ENCODE peak calls at places on chromosomes 6 and 20, in six cellular contexts. V is IMR-90, N is H1, U is mesenchymal stem cell, D is neuronal stem cell, H is H9. B is an unnamed sample.

GRCh38 chr6:105036371-105036770 is 79.5 kb downstream of the LIN28B start:
- DNase-seq in U (no peak), H (no peak), N (no peak), D (peak), V (no peak), B (no peak)

GRCh38 chr20:36932476-36933426 is 18.8 kb downstream of the SAMHD1 start:
- DNase-seq in V (peak), U (peak), H (no peak), N (no peak), D (no peak), B (no peak)

GRCh38 chr6:158584236-158584651 is 24.4 kb downstream of the TMEM181 start:
- DNase-seq in D (no peak), U (no peak), V (no peak), H (no peak), N (no peak), B (no peak)

GRCh38 chr6:152295346-152295745 is 341.8 kb downstream of the SYNE1 start:
- DNase-seq in H (no peak), N (no peak), D (no peak), V (peak), U (peak), B (no peak)

GRCh38 chr6:43939281-43940070 is 169.5 kb downstream of the VEGFA start:
- DNase-seq in N (no peak), H (peak), D (no peak), U (no peak), V (no peak), B (no peak)

GRCh38 chr20:62516345-62516744 is 40.5 kb upstream of the GATA5 start:
- DNase-seq in U (no peak), H (peak), V (no peak), N (no peak), D (no peak), B (peak)

GRCh38 chr6:1227935-1228753 is 83.8 kb upstream of the FOXQ1 start:
- DNase-seq in H (no peak), V (no peak), U (no peak), N (no peak), D (no peak), B (peak)

GRCh38 chr6:39300739-39301138 is 13.5 kb downstream of the KCNK17 start:
- DNase-seq in N (no peak), U (no peak), D (no peak), H (no peak), V (no peak), B (no peak)

GRCh38 chr20:61883867-61884393 is 181.8 kb downstream of the TAF4 start:
- DNase-seq in N (no peak), U (no peak), V (no peak), H (no peak), D (no peak), B (no peak)

GRCh38 chr6:131660195-131660594 is 23.1 kb downstream of the ENPP3 start:
- DNase-seq in H (no peak), N (no peak), D (no peak), U (peak), V (peak), B (peak)

GRCh38 chr6:139161169-139161568 is 26.3 kb downstream of the HECA start:
- DNase-seq in V (peak), H (no peak), D (no peak), U (peak), N (no peak), B (no peak)

GRCh38 chr20:51156041-51156795 is 133.3 kb upstream of the KCNG1 start:
- DNase-seq in H (no peak), N (no peak), U (peak), D (no peak), V (peak), B (no peak)

GRCh38 chr6:28206527-28207243 is 18.4 kb upstream of the ZSCAN9 start:
- DNase-seq in H (peak), U (no peak), N (no peak), V (peak), D (peak), B (no peak)

GRCh38 chr6:22147983-22148797 is 148.6 kb downstream of the PRL start:
- DNase-seq in N (no peak), U (peak), V (peak), D (no peak), H (no peak), B (no peak)

GRCh38 chr20:20375862-20376261 is 8.0 kb downstream of the INSM1 start:
- DNase-seq in V (no peak), U (no peak), D (no peak), N (no peak), H (no peak), B (peak)

GRCh38 chr6:129957941-129958898 is 60.2 kb upstream of the L3MBTL3 start:
- DNase-seq in U (no peak), N (no peak), H (no peak), V (no peak), D (no peak), B (no peak)

GRCh38 chr20:61802721-61803311 is 262.9 kb downstream of the TAF4 start:
- DNase-seq in N (no peak), D (no peak), U (no peak), V (no peak), H (no peak), B (no peak)

GRCh38 chr6:75101896-75102680 is 103.8 kb downstream of the COL12A1 start:
- DNase-seq in D (no peak), H (no peak), N (no peak), U (peak), V (peak), B (peak)

GRCh38 chr6:158422629-158423238 is 110.5 kb downstream of the TULP4 start:
- DNase-seq in U (no peak), H (peak), N (no peak), V (no peak), D (no peak), B (no peak)

DNA sequence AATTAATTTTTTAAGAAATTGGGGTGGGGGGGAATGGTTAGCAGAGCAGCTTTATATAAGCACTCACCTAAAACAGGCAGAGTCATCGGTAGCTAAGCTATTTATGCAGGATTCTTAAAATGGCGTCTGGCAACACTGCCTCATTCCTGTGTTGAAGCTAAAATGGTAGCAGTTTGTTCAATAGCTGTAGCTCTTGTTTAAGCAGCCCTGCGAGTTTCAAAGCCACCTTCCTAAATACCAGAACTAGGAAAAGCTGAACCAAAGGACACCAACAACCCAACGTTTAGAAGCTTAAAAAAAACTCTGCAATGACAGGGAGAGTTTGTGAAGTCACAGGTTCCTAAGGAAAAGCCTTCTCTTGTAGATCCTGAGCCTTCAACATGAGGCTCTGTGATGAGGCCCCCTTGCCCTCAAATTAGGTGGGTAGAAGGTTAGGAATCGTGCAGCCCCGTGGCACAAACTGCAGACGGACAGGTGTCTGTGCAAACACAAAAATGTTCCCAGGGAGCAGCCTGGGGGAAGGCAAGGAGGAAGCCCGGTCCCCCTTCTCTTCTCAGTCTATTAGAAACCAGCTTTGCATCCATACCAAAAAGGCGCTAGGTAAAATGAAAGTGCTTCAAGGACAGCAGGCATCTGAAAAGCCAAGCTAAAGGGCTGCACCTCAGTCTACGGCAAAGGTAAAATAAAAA is 4.7 kb downstream of the ZMYND8 start:
- DNase-seq in D (no peak), U (no peak), N (no peak), V (no peak), H (no peak), B (peak)
- H2BK120ac ChIP-seq in D (no peak), U (peak), N (no peak), V (peak), H (no peak), B (peak)

GRCh38 chr6:143742070-143742954 is 64.5 kb downstream of the PHACTR2 start:
- DNase-seq in D (no peak), N (no peak), H (no peak), V (no peak), U (no peak), B (peak)
- H3K4me2 ChIP-seq in D (no peak), N (no peak), H (no peak), V (no peak), U (no peak), B (no peak)

GRCh38 chr6:47455533-47456209 is 21.9 kb upstream of the CD2AP start:
- DNase-seq in N (no peak), D (no peak), H (no peak), V (no peak), U (no peak), B (no peak)

GRCh38 chr6:47456536-47456975 is 21.0 kb upstream of the CD2AP start:
- DNase-seq in U (no peak), N (no peak), V (no peak), H (no peak), D (no peak), B (no peak)

GRCh38 chr6:47453372-47453936 is 24.1 kb upstream of the CD2AP start:
- DNase-seq in D (no peak), H (no peak), N (no peak), U (no peak), V (no peak), B (no peak)

GRCh38 chr6:47452899-47453298 is 24.7 kb upstream of the CD2AP start:
- DNase-seq in H (no peak), D (no peak), U (no peak), V (no peak), N (no peak), B (no peak)

GRCh38 chr6:47454713-47455396 is 22.7 kb upstream of the CD2AP start:
- DNase-seq in U (no peak), D (no peak), H (no peak), V (no peak), N (no peak), B (no peak)
- H4K91ac ChIP-seq in U (no peak), D (no peak), H (no peak), V (no peak), N (no peak), B (no peak)

GRCh38 chr6:122007366-122007765 is 392.1 kb upstream of the HSF2 start:
- DNase-seq in U (no peak), H (no peak), D (no peak), V (peak), N (no peak), B (no peak)
- H2BK120ac ChIP-seq in U (no peak), H (no peak), D (no peak), V (no peak), N (peak), B (no peak)

GRCh38 chr6:34414999-34415858 is 10.6 kb downstream of the RPS10 start:
- DNase-seq in D (no peak), H (no peak), N (no peak), U (peak), V (peak), B (no peak)
- H3K4me2 ChIP-seq in D (no peak), H (no peak), N (no peak), U (no peak), V (no peak), B (no peak)

GRCh38 chr20:14617123-14617522 is 279.7 kb upstream of the FLRT3 start:
- DNase-seq in D (no peak), N (no peak), U (peak), H (no peak), V (no peak), B (no peak)
- H4K91ac ChIP-seq in D (no peak), N (no peak), U (no peak), H (no peak), V (no peak), B (no peak)

GRCh38 chr20:11978496-11978895 is 60.8 kb downstream of the BTBD3 start:
- DNase-seq in H (no peak), U (no peak), N (no peak), D (no peak), V (peak), B (no peak)

GRCh38 chr20:11981366-11981947 is 63.8 kb downstream of the BTBD3 start:
- DNase-seq in D (no peak), H (no peak), U (no peak), V (no peak), N (no peak), B (no peak)

GRCh38 chr20:11980263-11980662 is 62.6 kb downstream of the BTBD3 start:
- DNase-seq in N (no peak), V (no peak), D (no peak), H (no peak), U (no peak), B (no peak)

GRCh38 chr20:11976966-11977365 is 59.3 kb downstream of the BTBD3 start:
- DNase-seq in V (no peak), D (no peak), N (no peak), H (no peak), U (peak), B (no peak)

GRCh38 chr20:11979306-11980128 is 61.8 kb downstream of the BTBD3 start:
- DNase-seq in H (no peak), V (no peak), U (no peak), N (no peak), D (no peak), B (no peak)
- H2BK120ac ChIP-seq in H (no peak), V (no peak), U (no peak), N (no peak), D (no peak), B (no peak)

GRCh38 chr6:3442444-3443220 is 14.2 kb downstream of the SLC22A23 start:
- DNase-seq in H (no peak), D (no peak), U (peak), V (peak), N (no peak), B (no peak)
- H3K4me2 ChIP-seq in H (no peak), D (no peak), U (no peak), V (no peak), N (no peak), B (no peak)